ENCODE peak calls at places on chromosomes 2 and 18, in six cellular contexts. F is K562, A is SK-N-SH, Y is HepG2, K is H1, X is GM12878. V is an unnamed sample.

GRCh38 chr2:158539176-158539895 is 82.6 kb downstream of the PKP4 start:
- DNase-seq in F (no peak), A (no peak), Y (peak), K (no peak), X (no peak), V (peak)

GRCh38 chr2:42238644-42239288 is 69.6 kb downstream of the EML4 start:
- DNase-seq in F (no peak), A (no peak), Y (peak), K (peak), X (no peak), V (peak)

GRCh38 chr18:47113796-47114540 is 36.3 kb downstream of the HDHD2 start:
- DNase-seq in F (no peak), A (no peak), Y (no peak), K (no peak), X (no peak), V (no peak)

GRCh38 chr18:79944126-79944731 is 7.2 kb downstream of the SLC66A2 start:
- DNase-seq in F (no peak), A (no peak), Y (no peak), K (no peak), X (no peak), V (no peak)

GRCh38 chr2:20565623-20566236 is 85.2 kb downstream of the HS1BP3 start:
- DNase-seq in F (no peak), A (no peak), Y (peak), K (no peak), X (no peak), V (no peak)

GRCh38 chr2:160522951-160523700 is 29.5 kb upstream of the RBMS1 start:
- DNase-seq in F (no peak), A (no peak), Y (no peak), K (no peak), X (no peak), V (no peak)

GRCh38 chr2:57177176-57177575 is 869.4 kb upstream of the VRK2 start:
- DNase-seq in F (no peak), A (no peak), Y (no peak), K (no peak), X (no peak), V (no peak)

GRCh38 chr2:29117636-29118303 is 2.6 kb downstream of the CLIP4 start:
- DNase-seq in F (no peak), A (no peak), Y (peak), K (no peak), X (no peak), V (peak)

GRCh38 chr2:28452534-28453081 is 43.3 kb upstream of the PLB1 start:
- DNase-seq in F (peak), A (peak), Y (peak), K (peak), X (no peak), V (peak)

GRCh38 chr2:67828066-67828465 is 234.7 kb downstream of the C1D start:
- DNase-seq in F (no peak), A (no peak), Y (no peak), K (no peak), X (no peak), V (no peak)

GRCh38 chr2:158745067-158745865 is 49.9 kb upstream of the DAPL1 start:
- DNase-seq in F (peak), A (peak), Y (peak), K (peak), X (no peak), V (peak)

GRCh38 chr2:75067506-75067905 is 109.1 kb downstream of the POLE4 start:
- DNase-seq in F (no peak), A (no peak), Y (peak), K (no peak), X (no peak), V (no peak)

GRCh38 chr2:75066121-75066520 is 107.7 kb downstream of the POLE4 start:
- DNase-seq in F (no peak), A (no peak), Y (no peak), K (no peak), X (no peak), V (no peak)

GRCh38 chr2:75068546-75068945 is 110.1 kb downstream of the POLE4 start:
- DNase-seq in F (no peak), A (no peak), Y (peak), K (no peak), X (no peak), V (no peak)

GRCh38 chr2:75065402-75066008 is 107.1 kb downstream of the POLE4 start:
- DNase-seq in F (no peak), A (no peak), Y (no peak), K (no peak), X (no peak), V (no peak)

GRCh38 chr2:75064691-75065396 is 106.4 kb downstream of the POLE4 start:
- DNase-seq in F (peak), A (peak), Y (peak), K (peak), X (no peak), V (peak)
- TF ChIP-seq JUND in F (no peak), A (no peak), Y (no peak), K (no peak), X (no peak), V (no peak)

DNA sequence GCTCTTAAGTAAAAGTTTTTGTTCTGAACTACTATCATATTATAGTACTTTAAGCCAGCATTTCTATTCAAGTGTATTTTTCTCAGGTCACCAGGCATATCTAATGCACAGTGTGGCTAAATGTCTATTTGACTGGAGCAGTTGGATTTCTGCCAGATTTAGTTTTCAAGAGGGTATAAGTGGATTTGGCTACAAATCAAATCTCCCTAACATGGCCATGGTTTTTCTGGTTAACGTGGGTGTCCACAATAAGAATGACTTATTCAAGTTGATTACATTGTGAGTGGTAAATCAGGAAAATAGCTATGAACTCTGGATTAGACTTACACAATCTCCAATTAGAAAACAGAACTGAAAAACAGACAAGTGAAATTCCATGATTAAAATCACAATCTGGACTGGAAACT is 5.7 kb upstream of the CHN1 start:
- DNase-seq in F (no peak), A (peak), Y (no peak), K (no peak), X (no peak), V (no peak)
- TF ChIP-seq JUND in F (no peak), A (no peak), Y (no peak), K (no peak), X (no peak), V (no peak)

DNA sequence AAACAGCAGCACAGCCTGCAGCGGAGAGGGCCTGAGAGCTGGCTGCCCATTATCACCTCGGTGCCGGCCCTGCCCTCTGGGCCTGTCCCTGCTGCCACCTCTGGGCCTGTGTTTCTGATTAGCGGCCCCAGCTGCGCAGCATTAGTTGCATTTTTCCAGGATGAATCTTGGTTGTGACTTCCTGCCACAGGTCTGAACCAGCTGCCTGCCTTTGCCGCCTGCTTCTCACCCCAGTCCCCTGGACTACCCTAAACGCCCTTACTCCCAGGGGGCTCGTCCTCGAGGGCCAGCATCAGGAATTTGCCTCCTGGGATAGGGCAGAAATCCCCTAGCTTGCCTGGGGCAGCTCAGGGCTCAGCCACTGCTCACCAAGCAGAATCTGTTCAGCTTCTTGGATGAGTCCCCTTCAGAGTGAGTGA is 342.8 kb downstream of the DYSF start:
- DNase-seq in F (no peak), A (peak), Y (no peak), K (no peak), X (no peak), V (no peak)
- TF ChIP-seq JUND in F (no peak), A (peak), Y (no peak), K (no peak), X (no peak), V (no peak)

GRCh38 chr2:95058989-95059601 is 33.6 kb downstream of the MAL start:
- DNase-seq in F (no peak), A (no peak), Y (no peak), K (no peak), X (no peak), V (no peak)
- TF ChIP-seq JUND in F (no peak), A (no peak), Y (no peak), K (no peak), X (no peak), V (no peak)

GRCh38 chr2:102473020-102473419 is at the start of gene SLC9A4:
- DNase-seq in F (peak), A (peak), Y (peak), K (peak), X (no peak), V (peak)
- TF ChIP-seq JUND in F (no peak), A (no peak), Y (no peak), K (no peak), X (no peak), V (no peak)